ENCODE peak calls at places on chromosomes 4 and X, in six cellular contexts. One of them, this sample, is unnamed.

GRCh38 chr4:58286335-58286734 is 1176.2 kb upstream of the IGFBP7 start:
- DNase-seq in sciatic nerve: no peak
- DNase-seq in AG09319: no peak
- DNase-seq in HuH-7.5: no peak
- DNase-seq in heart left ventricle: no peak
- DNase-seq in HT1080: no peak
- DNase-seq in this sample: no peak

GRCh38 chr4:145808021-145808650 is 128.2 kb downstream of the C4orf51 start:
- DNase-seq in AG09319: peak
- DNase-seq in heart left ventricle: no peak
- DNase-seq in sciatic nerve: no peak
- DNase-seq in HT1080: peak
- DNase-seq in HuH-7.5: no peak
- DNase-seq in this sample: no peak

GRCh38 chrX:68249401-68249831 is 183.9 kb downstream of the OPHN1 start:
- DNase-seq in sciatic nerve: peak
- DNase-seq in HuH-7.5: no peak
- DNase-seq in HT1080: no peak
- DNase-seq in heart left ventricle: peak
- DNase-seq in AG09319: no peak
- DNase-seq in this sample: no peak

GRCh38 chr4:25903905-25904747 is 9.9 kb upstream of the SMIM20 start:
- DNase-seq in AG09319: no peak
- DNase-seq in HT1080: no peak
- DNase-seq in HuH-7.5: no peak
- DNase-seq in heart left ventricle: no peak
- DNase-seq in sciatic nerve: no peak
- DNase-seq in this sample: peak

GRCh38 chr4:81470456-81471327 is 1.0 kb downstream of the RASGEF1B start:
- DNase-seq in HT1080: no peak
- DNase-seq in heart left ventricle: peak
- DNase-seq in sciatic nerve: peak
- DNase-seq in HuH-7.5: peak
- DNase-seq in AG09319: no peak
- DNase-seq in this sample: no peak

GRCh38 chr4:89922881-89923280 is 28.2 kb downstream of the MMRN1 start:
- DNase-seq in HuH-7.5: no peak
- DNase-seq in sciatic nerve: no peak
- DNase-seq in HT1080: no peak
- DNase-seq in heart left ventricle: no peak
- DNase-seq in AG09319: no peak
- DNase-seq in this sample: no peak

GRCh38 chrX:10041383-10041782 is 74.2 kb downstream of the CLDN34 start:
- DNase-seq in HT1080: no peak
- DNase-seq in heart left ventricle: no peak
- DNase-seq in AG09319: no peak
- DNase-seq in HuH-7.5: no peak
- DNase-seq in sciatic nerve: peak
- DNase-seq in this sample: no peak

GRCh38 chr4:182758288-182758687 is 158.9 kb downstream of the DCTD start:
- DNase-seq in HT1080: no peak
- DNase-seq in AG09319: no peak
- DNase-seq in sciatic nerve: no peak
- DNase-seq in HuH-7.5: no peak
- DNase-seq in heart left ventricle: no peak
- DNase-seq in this sample: no peak

GRCh38 chrX:40366661-40367060 is 214.1 kb upstream of the ATP6AP2 start:
- DNase-seq in HuH-7.5: no peak
- DNase-seq in sciatic nerve: no peak
- DNase-seq in heart left ventricle: no peak
- DNase-seq in AG09319: no peak
- DNase-seq in HT1080: no peak
- DNase-seq in this sample: no peak